ENCODE peak calls at places on chromosomes 11 and 22, in seven cellular contexts. K, X, M, F, E, C and U are unnamed samples.

GRCh38 chr11:48900131-48900800 is 83.4 kb downstream of the TRIM51G start:
- DNase-seq in K (no peak), X (no peak), M (no peak), F (no peak), E (peak), C (no peak), U (no peak)

GRCh38 chr11:8832571-8833260 is 78.3 kb upstream of the AKIP1 start:
- DNase-seq in K (peak), X (no peak), M (peak), F (peak), E (no peak), C (no peak), U (no peak)

GRCh38 chr22:46996595-46997310 is 234.3 kb downstream of the TBC1D22A start:
- DNase-seq in K (no peak), X (no peak), M (no peak), F (peak), E (no peak), C (no peak), U (no peak)

GRCh38 chr11:40354121-40354520 is 1105.3 kb downstream of the LRRC4C start:
- DNase-seq in K (no peak), X (no peak), M (no peak), F (no peak), E (no peak), C (no peak), U (no peak)

GRCh38 chr11:84607975-84608787 is 1019.0 kb downstream of the DLG2 start:
- DNase-seq in K (no peak), X (no peak), M (no peak), F (no peak), E (no peak), C (no peak), U (no peak)

GRCh38 chr11:44765026-44765595 is 38.3 kb downstream of the TSPAN18 start:
- DNase-seq in K (no peak), X (no peak), M (no peak), F (no peak), E (no peak), C (no peak), U (no peak)

GRCh38 chr11:20873054-20873453 is 203.7 kb downstream of the NELL1 start:
- DNase-seq in K (peak), X (no peak), M (peak), F (peak), E (no peak), C (no peak), U (no peak)

GRCh38 chr11:46711288-46711687 is 7.7 kb upstream of the F2 start:
- DNase-seq in K (no peak), X (no peak), M (no peak), F (no peak), E (no peak), C (no peak), U (no peak)

GRCh38 chr11:58575377-58576020 is at the start of gene LPXN:
- DNase-seq in K (no peak), X (no peak), M (peak), F (peak), E (no peak), C (no peak), U (no peak)

GRCh38 chr11:27703453-27703852 is 3.2 kb upstream of the BDNF start:
- DNase-seq in K (no peak), X (no peak), M (no peak), F (peak), E (no peak), C (no peak), U (no peak)

GRCh38 chr11:18540207-18541009 is 13.7 kb upstream of the TSG101 start:
- DNase-seq in K (peak), X (no peak), M (peak), F (peak), E (no peak), C (no peak), U (no peak)

GRCh38 chr11:44368886-44369285 is 58.9 kb upstream of the ALX4 start:
- DNase-seq in K (no peak), X (no peak), M (no peak), F (no peak), E (no peak), C (no peak), U (no peak)

GRCh38 chr11:83249972-83250593 is 36.1 kb downstream of the CCDC90B start:
- DNase-seq in K (peak), X (no peak), M (peak), F (peak), E (no peak), C (no peak), U (no peak)

GRCh38 chr22:31776231-31776630 is 22.4 kb downstream of the DEPDC5 start:
- DNase-seq in K (no peak), X (no peak), M (no peak), F (peak), E (no peak), C (no peak), U (no peak)